ENCODE peak calls at places on chromosomes 13 and 19, in seven cellular contexts. M is Peyer's patch, P is tibial artery, A is kidney, Q is heart right ventricle, Z is progenitor cell of endocrine pancreas, B is cardiac fibroblast. O is an unnamed sample.

GRCh38 chr19:14368011-14368513 is 13.2 kb upstream of the ADGRE5 start:
- DNase-seq in Q (no peak), P (no peak), A (no peak), Z (no peak), M (no peak), B (no peak), O (peak)

GRCh38 chr19:15304140-15304705 is 28.1 kb downstream of the BRD4 start:
- DNase-seq in Q (peak), Z (no peak), P (no peak), A (no peak), M (no peak), B (no peak), O (peak)

GRCh38 chr13:66171821-66172220 is 1058.3 kb downstream of the PCDH9 start:
- DNase-seq in Z (no peak), M (no peak), B (no peak), P (no peak), Q (no peak), A (no peak), O (no peak)

GRCh38 chr13:48873598-48873997 is 102.1 kb upstream of the FNDC3A start:
- DNase-seq in P (no peak), B (peak), A (no peak), Q (no peak), M (no peak), Z (no peak), O (no peak)

GRCh38 chr13:86080340-86080995 is 281.2 kb upstream of the SLITRK6 start:
- DNase-seq in A (no peak), M (no peak), P (no peak), B (no peak), Q (no peak), Z (no peak), O (no peak)

GRCh38 chr19:48812094-48812929 is 1.5 kb upstream of the BCAT2 start:
- DNase-seq in A (peak), M (peak), P (peak), Z (peak), Q (peak), B (peak), O (peak)

GRCh38 chr13:46197299-46197975 is 14.3 kb upstream of the LRRC63 start:
- DNase-seq in Q (no peak), Z (no peak), P (no peak), A (no peak), M (no peak), B (no peak), O (no peak)

GRCh38 chr13:56528040-56528760 is 612.5 kb upstream of the PRR20A start:
- DNase-seq in A (no peak), M (no peak), B (no peak), Q (no peak), Z (no peak), P (no peak), O (no peak)

GRCh38 chr19:12938536-12939291 is at the start of gene CALR:
- DNase-seq in Z (no peak), B (peak), M (peak), P (peak), Q (peak), A (no peak), O (peak)

GRCh38 chr13:90545070-90545840 is 802.2 kb upstream of the MIR17HG start:
- DNase-seq in M (no peak), A (no peak), Z (no peak), P (no peak), Q (no peak), B (peak), O (no peak)

GRCh38 chr19:42619271-42619670 is 24.5 kb upstream of the CEACAM8 start:
- DNase-seq in B (no peak), P (no peak), A (no peak), Q (no peak), M (no peak), Z (no peak), O (no peak)

GRCh38 chr13:36356058-36356457 is 9.9 kb upstream of the SPART start:
- DNase-seq in Q (no peak), A (no peak), B (no peak), P (no peak), Z (peak), M (no peak), O (no peak)

GRCh38 chr19:17075860-17076538 is 422 bp downstream of the MYO9B start:
- DNase-seq in P (no peak), Q (peak), M (peak), B (no peak), Z (no peak), A (peak), O (peak)

GRCh38 chr13:27389891-27390290 is 34.5 kb upstream of the GTF3A start:
- DNase-seq in B (no peak), Z (no peak), M (no peak), Q (no peak), A (no peak), P (no peak), O (no peak)

GRCh38 chr13:43157796-43158195 is 134.4 kb downstream of the DNAJC15 start:
- DNase-seq in P (no peak), M (no peak), Q (no peak), B (no peak), A (no peak), Z (no peak), O (no peak)

GRCh38 chr19:54136086-54136863 is 1.3 kb upstream of the CNOT3 start:
- DNase-seq in Q (no peak), M (no peak), B (peak), Z (no peak), A (peak), P (no peak), O (no peak)

GRCh38 chr19:46392837-46393236 is 20.5 kb downstream of the CCDC8 start:
- DNase-seq in M (no peak), P (no peak), Z (no peak), A (no peak), B (no peak), Q (no peak), O (no peak)

GRCh38 chr19:10231624-10232228 is 595 bp upstream of the S1PR2 start:
- DNase-seq in A (no peak), Z (no peak), M (no peak), Q (no peak), P (no peak), B (no peak), O (no peak)

GRCh38 chr19:10230155-10230903 is 802 bp downstream of the S1PR2 start:
- DNase-seq in A (peak), P (peak), Q (peak), M (peak), B (no peak), Z (peak), O (peak)

GRCh38 chr19:10228393-10228792 is 2.7 kb downstream of the S1PR2 start:
- DNase-seq in Q (no peak), M (no peak), A (no peak), B (no peak), P (no peak), Z (no peak), O (no peak)

GRCh38 chr19:10228925-10229324 is 2.2 kb downstream of the S1PR2 start:
- DNase-seq in Z (no peak), P (no peak), A (no peak), B (peak), M (peak), Q (no peak), O (peak)

DNA sequence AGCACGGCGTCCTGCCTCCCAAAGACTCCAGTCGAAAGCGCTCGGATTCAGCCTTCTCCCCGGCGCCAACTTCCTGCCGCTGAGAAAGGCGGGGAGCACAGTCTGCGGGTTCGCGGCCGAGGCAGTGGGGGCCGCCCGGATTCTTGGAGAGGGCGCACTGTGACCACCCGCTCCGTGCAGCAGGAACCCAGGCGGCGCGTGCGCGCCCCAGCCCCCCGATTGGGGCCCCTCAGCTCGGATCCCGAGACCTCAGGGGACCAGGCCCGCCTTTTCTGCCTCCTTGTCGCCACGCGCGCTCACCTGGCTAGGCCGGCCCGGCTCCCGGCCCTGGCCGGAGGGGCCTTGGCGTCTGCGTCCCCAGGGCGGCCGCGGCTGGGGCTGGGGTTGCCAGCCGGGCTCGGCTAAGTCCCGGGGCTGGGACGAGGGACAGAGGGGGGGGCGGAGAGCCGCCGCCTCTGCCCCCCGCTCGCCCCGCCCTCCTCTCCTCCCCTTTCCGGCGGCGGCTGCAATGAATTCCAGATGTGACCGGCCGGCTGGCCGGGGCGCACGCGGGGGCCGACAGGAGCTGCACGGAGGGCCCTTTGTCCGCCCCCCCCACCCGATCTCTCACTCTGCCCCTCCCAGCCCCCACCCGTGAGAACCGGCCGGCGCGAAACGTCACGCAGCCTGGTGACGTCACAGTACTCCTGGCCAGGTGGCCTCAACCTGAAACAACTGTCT is at the start of gene S1PR2:
- DNase-seq in A (peak), Z (peak), B (peak), M (peak), Q (peak), P (peak), O (peak)
- TF ChIP-seq CTCF in A (no peak), Z (no peak), B (no peak), M (no peak), Q (no peak), P (no peak), O (no peak)

GRCh38 chr19:29201849-29202248 is 11.1 kb downstream of the UQCRFS1 start:
- DNase-seq in Q (no peak), A (no peak), Z (no peak), M (no peak), B (no peak), P (no peak), O (no peak)
- TF ChIP-seq CTCF in Q (no peak), A (no peak), Z (no peak), M (no peak), B (no peak), P (no peak), O (no peak)

GRCh38 chr13:99124046-99124400 is 76.6 kb upstream of the UBAC2 start:
- DNase-seq in M (no peak), Z (no peak), Q (no peak), A (no peak), P (no peak), B (no peak), O (no peak)

GRCh38 chr13:99119686-99120085 is 81.0 kb upstream of the UBAC2 start:
- DNase-seq in Q (no peak), P (no peak), Z (no peak), A (no peak), B (no peak), M (no peak), O (peak)

GRCh38 chr13:99122171-99122570 is 78.5 kb upstream of the UBAC2 start:
- DNase-seq in M (no peak), A (no peak), Q (no peak), Z (no peak), P (no peak), B (peak), O (no peak)

GRCh38 chr13:99123101-99124045 is 77.3 kb upstream of the UBAC2 start:
- DNase-seq in Z (no peak), B (peak), Q (no peak), A (no peak), M (no peak), P (no peak), O (no peak)

DNA sequence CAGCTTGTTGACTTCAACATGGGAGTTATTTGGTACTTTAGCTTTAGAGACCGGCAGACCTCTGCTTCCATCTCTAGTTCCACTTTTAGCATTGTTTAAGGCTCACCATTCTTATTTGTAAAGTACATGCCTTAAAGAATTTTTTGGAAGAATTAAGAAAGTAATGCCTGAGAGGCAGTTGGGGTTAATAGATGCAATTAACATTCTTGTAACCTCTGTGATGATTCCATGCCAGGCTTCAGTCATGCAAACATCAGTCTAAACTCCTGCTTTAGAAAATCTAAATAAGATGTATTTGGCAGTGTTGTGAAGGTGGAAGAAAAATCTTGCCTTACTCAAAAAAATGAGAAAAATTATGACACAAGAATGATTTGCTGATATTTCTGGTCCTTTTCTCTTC is 79.9 kb upstream of the UBAC2 start:
- DNase-seq in P (no peak), B (no peak), M (no peak), A (no peak), Q (no peak), Z (no peak), O (no peak)
- TF ChIP-seq CTCF in P (no peak), B (no peak), M (no peak), A (no peak), Q (no peak), Z (no peak), O (no peak)

GRCh38 chr13:111434578-111435159 is 114.2 kb downstream of the TEX29 start:
- DNase-seq in Z (no peak), P (no peak), B (no peak), Q (no peak), A (no peak), M (no peak), O (no peak)

GRCh38 chr13:111424134-111424533 is 103.7 kb downstream of the TEX29 start:
- DNase-seq in Q (no peak), Z (no peak), B (no peak), P (no peak), A (no peak), M (no peak), O (no peak)

GRCh38 chr13:111425326-111425725 is 104.9 kb downstream of the TEX29 start:
- DNase-seq in M (no peak), Z (no peak), B (no peak), Q (no peak), A (no peak), P (no peak), O (no peak)

GRCh38 chr13:111431241-111431640 is 110.8 kb downstream of the TEX29 start:
- DNase-seq in Z (no peak), Q (no peak), A (no peak), B (no peak), M (no peak), P (no peak), O (no peak)

DNA sequence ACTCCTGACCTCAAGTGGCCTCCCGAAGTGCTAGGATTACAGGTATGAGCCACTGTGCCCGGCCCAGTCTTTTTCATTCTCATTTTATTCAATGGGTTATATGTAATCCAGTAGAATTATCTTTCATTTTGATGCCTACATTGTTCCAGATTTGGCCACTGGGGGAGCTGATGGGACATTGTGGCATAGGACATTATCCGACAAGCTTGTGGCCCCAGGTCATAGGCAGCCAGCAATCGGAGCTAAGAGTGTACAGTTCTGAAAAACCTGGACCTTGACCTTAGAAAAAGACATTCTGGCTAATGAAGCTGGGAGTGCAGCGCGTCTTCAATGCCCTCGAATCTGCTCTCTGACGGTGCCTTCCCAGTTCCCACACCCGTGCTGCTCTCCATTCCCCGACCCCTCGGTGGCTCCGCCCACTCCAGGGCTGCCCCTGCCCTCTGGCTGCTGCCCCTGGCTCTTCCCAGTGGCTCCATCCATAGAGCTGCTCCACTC is 108.7 kb downstream of the TEX29 start:
- DNase-seq in A (no peak), M (peak), B (peak), P (no peak), Z (peak), Q (no peak), O (peak)
- TF ChIP-seq CTCF in A (peak), M (peak), B (peak), P (peak), Z (peak), Q (peak), O (peak)

GRCh38 chr13:80605007-80605406 is 264.1 kb upstream of the SPRY2 start:
- DNase-seq in B (no peak), Q (no peak), A (no peak), P (no peak), Z (no peak), M (no peak), O (no peak)
- TF ChIP-seq CTCF in B (no peak), Q (no peak), A (no peak), P (no peak), Z (no peak), M (no peak), O (no peak)

GRCh38 chr13:41061914-41062837 is 867 bp downstream of the WBP4 start:
- DNase-seq in Z (no peak), M (no peak), B (peak), Q (no peak), A (no peak), P (no peak), O (no peak)
- TF ChIP-seq CTCF in Z (no peak), M (no peak), B (no peak), Q (no peak), A (no peak), P (no peak), O (no peak)

GRCh38 chr13:44241638-44242037 is 132.0 kb upstream of the SERP2 start:
- DNase-seq in P (no peak), Z (no peak), A (no peak), Q (no peak), B (no peak), M (no peak), O (no peak)

GRCh38 chr13:44240611-44241010 is 133.0 kb upstream of the SERP2 start:
- DNase-seq in B (no peak), P (no peak), Z (no peak), M (no peak), A (no peak), Q (no peak), O (no peak)

GRCh38 chr13:44244288-44244687 is 129.3 kb upstream of the SERP2 start:
- DNase-seq in Z (no peak), A (no peak), Q (no peak), M (no peak), P (no peak), B (no peak), O (no peak)

GRCh38 chr13:44238011-44238421 is 135.6 kb upstream of the SERP2 start:
- DNase-seq in B (no peak), M (no peak), A (no peak), Z (no peak), Q (no peak), P (no peak), O (no peak)

GRCh38 chr13:44243198-44243852 is 130.3 kb upstream of the SERP2 start:
- DNase-seq in A (no peak), M (peak), B (peak), Q (no peak), Z (no peak), P (no peak), O (peak)
- TF ChIP-seq CTCF in A (no peak), M (no peak), B (peak), Q (peak), Z (peak), P (no peak), O (no peak)

DNA sequence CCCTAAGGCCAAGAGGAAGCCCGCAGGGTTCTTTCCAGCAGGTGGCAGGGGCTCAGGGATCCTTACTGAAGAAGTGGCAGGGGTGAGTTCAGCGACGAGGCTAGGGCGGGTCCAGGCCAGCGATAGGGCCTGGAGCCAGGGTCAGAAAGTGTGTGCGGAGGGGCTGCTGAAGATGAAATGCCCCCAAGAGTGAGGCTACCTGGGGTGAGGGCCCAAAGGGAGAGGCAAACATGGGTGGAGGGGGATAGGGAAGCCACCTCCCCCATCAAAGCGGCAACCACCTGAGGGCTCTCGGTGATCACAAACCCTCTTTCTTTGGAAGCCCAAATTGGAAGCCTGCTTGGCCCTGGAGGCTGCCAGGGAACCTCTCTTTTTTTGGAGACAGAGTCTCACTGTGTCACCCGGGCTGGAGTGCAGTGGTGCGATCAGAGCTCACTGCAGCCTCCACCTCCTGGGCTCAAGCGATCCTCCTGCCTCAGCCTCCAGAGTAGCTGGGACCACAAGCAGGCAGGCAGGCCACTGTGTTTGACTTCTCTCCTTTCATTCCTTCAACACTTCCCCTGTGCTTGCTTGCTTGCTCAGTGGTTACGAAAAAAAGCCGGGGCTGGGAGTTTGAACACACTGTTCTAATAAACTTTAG is 1.2 kb upstream of the ATP8B3 start:
- DNase-seq in Q (no peak), P (no peak), Z (no peak), M (no peak), A (no peak), B (no peak), O (no peak)
- TF ChIP-seq CTCF in Q (no peak), P (no peak), Z (peak), M (no peak), A (no peak), B (no peak), O (peak)

DNA sequence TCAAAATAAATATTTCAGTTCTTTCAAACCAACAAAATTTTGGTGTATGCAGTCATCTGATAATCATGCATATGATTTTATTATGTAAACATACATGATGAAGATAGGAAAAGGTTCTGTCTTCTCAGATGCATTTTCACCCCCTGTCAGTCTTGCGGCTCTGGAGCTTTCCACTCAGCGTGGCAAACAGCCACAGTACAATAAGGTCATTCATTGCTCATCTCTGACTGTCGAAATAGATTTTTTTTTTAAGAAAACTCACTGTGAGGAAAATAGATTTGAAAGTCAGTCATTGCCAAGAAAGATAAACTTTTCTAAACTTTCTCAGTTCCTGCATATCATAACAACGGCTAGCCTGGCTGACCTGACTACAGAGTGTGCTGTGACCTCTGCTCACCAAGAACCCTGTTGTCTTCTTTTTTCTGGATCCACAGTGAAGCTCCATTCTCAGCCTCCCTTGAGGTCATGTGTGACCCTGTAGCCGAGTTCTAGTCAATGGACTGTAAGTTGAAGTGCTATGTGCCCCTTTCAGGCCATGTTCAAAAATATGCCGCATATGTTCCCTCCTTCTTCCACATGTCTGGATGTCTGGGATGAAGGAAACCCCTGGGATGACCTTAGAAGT is 519.6 kb downstream of the KLF5 start:
- DNase-seq in Z (no peak), P (no peak), A (no peak), M (no peak), B (peak), Q (no peak), O (no peak)
- TF ChIP-seq CTCF in Z (no peak), P (no peak), A (no peak), M (no peak), B (no peak), Q (no peak), O (no peak)